ENCODE peak calls at places on chromosomes 2 and 18, in nine cellular contexts. I is HTR-8/SVneo; F is heart left ventricle; U is NCI-H1092; T is naive thymus-derived CD8-positive, alpha-beta T cell; O is activated CD8-positive, alpha-beta memory T cell treated with anti-CD3 and anti-CD28 coated beads for 48 hours; G is GM03348; V is NCI-H1417; J is stimulated activated CD4-positive, alpha-beta T cell treated with anti-CD3 and anti-CD28 coated beads, Interleukin-15, amount 100 ng/mL, for 24 hours. Y is an unnamed sample.

GRCh38 chr18:7158201-7158600 is 40.6 kb upstream of the LAMA1 start:
- DNase-seq in G (peak), U (no peak), T (no peak), O (no peak), I (peak), J (no peak), F (no peak), V (no peak), Y (no peak)

GRCh38 chr2:227805578-227805977 is 8.1 kb upstream of the CCL20 start:
- DNase-seq in J (peak), V (no peak), I (no peak), F (no peak), G (no peak), T (no peak), O (no peak), U (no peak), Y (no peak)

GRCh38 chr2:66427219-66427768 is 7.6 kb upstream of the MEIS1 start:
- DNase-seq in T (no peak), J (no peak), O (no peak), U (no peak), G (no peak), F (no peak), I (no peak), V (no peak), Y (no peak)

GRCh38 chr2:240993446-240994160 is 4.8 kb upstream of the SNED1 start:
- DNase-seq in T (no peak), J (no peak), V (no peak), F (no peak), G (no peak), U (no peak), O (no peak), I (no peak), Y (no peak)

GRCh38 chr18:78677483-78678317 is 301.9 kb upstream of the SALL3 start:
- DNase-seq in J (no peak), T (no peak), F (no peak), G (no peak), O (no peak), I (no peak), V (no peak), U (no peak), Y (no peak)

GRCh38 chr18:76232010-76232409 is 263.0 kb downstream of the ZNF516 start:
- DNase-seq in J (no peak), O (no peak), G (no peak), U (no peak), I (no peak), F (no peak), V (no peak), T (no peak), Y (no peak)

GRCh38 chr2:231605607-231606091 is 13.0 kb downstream of the TEX44 start:
- DNase-seq in V (peak), T (no peak), O (no peak), F (peak), G (no peak), J (no peak), I (no peak), U (no peak), Y (no peak)

GRCh38 chr2:238525990-238526389 is 99.3 kb downstream of the ASB1 start:
- DNase-seq in J (no peak), U (peak), T (no peak), O (no peak), I (no peak), G (no peak), F (no peak), V (no peak), Y (no peak)

GRCh38 chr2:240203031-240203841 is 62.8 kb upstream of the OTOS start:
- DNase-seq in O (no peak), F (no peak), J (no peak), T (no peak), G (no peak), U (no peak), I (no peak), V (no peak), Y (no peak)

GRCh38 chr2:236578980-236579745 is 9.5 kb downstream of the ACKR3 start:
- DNase-seq in I (no peak), V (no peak), G (no peak), T (no peak), J (no peak), O (no peak), F (no peak), U (no peak), Y (no peak)

GRCh38 chr18:28511421-28511821 is 334.5 kb upstream of the CDH2 start:
- DNase-seq in J (no peak), U (no peak), V (no peak), G (no peak), F (no peak), I (no peak), T (no peak), O (no peak), Y (no peak)

GRCh38 chr2:27956895-27957294 is 66.4 kb downstream of the BABAM2 start:
- DNase-seq in G (peak), I (no peak), U (no peak), V (no peak), T (no peak), F (no peak), O (no peak), J (no peak), Y (no peak)